ENCODE peak calls at places on chromosomes 6 and 20, in five cellular contexts. K is SK-N-SH, M is K562, H is HepG2, R is GM12878. C is an unnamed sample.

GRCh38 chr6:31472259-31472658 is 25.7 kb upstream of the MICB start:
- DNase-seq in K (no peak), M (no peak), H (no peak), R (no peak), C (no peak)

GRCh38 chr6:124480021-124480430 is 482.2 kb upstream of the RNF217 start:
- DNase-seq in K (no peak), M (no peak), H (no peak), R (no peak), C (no peak)

GRCh38 chr6:117110737-117111136 is 154.6 kb upstream of the VGLL2 start:
- DNase-seq in K (no peak), M (no peak), H (no peak), R (no peak), C (no peak)

GRCh38 chr6:77040566-77041195 is 422.6 kb downstream of the HTR1B start:
- DNase-seq in K (no peak), M (no peak), H (no peak), R (no peak), C (no peak)

GRCh38 chr6:53603381-53604121 is 58.6 kb upstream of the GCLC start:
- DNase-seq in K (no peak), M (no peak), H (no peak), R (no peak), C (no peak)

GRCh38 chr20:63310265-63310971 is 17.4 kb downstream of the COL20A1 start:
- DNase-seq in K (no peak), M (no peak), H (no peak), R (no peak), C (no peak)

GRCh38 chr6:62323818-62324217 is 37.8 kb upstream of the KHDRBS2 start:
- DNase-seq in K (no peak), M (no peak), H (no peak), R (no peak), C (no peak)

GRCh38 chr20:64149141-64149540 is 15.1 kb upstream of the MYT1 start:
- DNase-seq in K (no peak), M (no peak), H (no peak), R (no peak), C (no peak)

GRCh38 chr20:31860431-31861345 is 9.6 kb downstream of the DUSP15 start:
- DNase-seq in K (no peak), M (no peak), H (no peak), R (no peak), C (no peak)

GRCh38 chr20:51473256-51473655 is 69.3 kb downstream of the NFATC2 start:
- DNase-seq in K (no peak), M (no peak), H (no peak), R (no peak), C (no peak)

GRCh38 chr6:45448417-45449389 is 71.0 kb upstream of the SUPT3H start:
- DNase-seq in K (no peak), M (no peak), H (no peak), R (no peak), C (no peak)
- TF ChIP-seq REST in K (no peak), M (no peak), H (no peak), R (no peak), C (no peak)

GRCh38 chr6:127860723-127861122 is 40.1 kb downstream of the THEMIS start:
- DNase-seq in K (no peak), M (no peak), H (no peak), R (no peak), C (no peak)

GRCh38 chr6:127855542-127856159 is 45.2 kb downstream of the THEMIS start:
- DNase-seq in K (no peak), M (no peak), H (peak), R (no peak), C (no peak)

GRCh38 chr6:127857051-127857637 is 43.7 kb downstream of the THEMIS start:
- DNase-seq in K (no peak), M (no peak), H (no peak), R (no peak), C (no peak)

GRCh38 chr6:127859956-127860355 is 40.9 kb downstream of the THEMIS start:
- DNase-seq in K (no peak), M (no peak), H (no peak), R (no peak), C (no peak)

DNA sequence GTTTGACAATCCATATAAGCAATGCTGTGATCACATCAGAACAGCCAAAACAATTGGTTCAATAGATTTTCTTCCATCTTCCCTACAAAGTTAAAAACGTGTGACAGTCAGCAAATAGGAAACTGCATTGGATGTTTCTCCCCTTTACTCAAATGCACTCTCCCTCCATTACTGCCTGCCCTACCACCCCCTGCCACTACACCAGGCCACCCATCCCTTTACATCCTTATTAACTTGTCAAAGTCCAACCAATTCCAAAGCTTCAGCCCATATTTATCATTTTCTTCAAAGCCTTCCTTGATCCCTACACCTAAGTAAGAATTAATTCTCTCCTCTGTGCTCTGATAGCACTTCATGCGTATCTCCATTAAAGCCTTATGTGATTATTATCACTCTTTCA is 41.9 kb downstream of the THEMIS start:
- DNase-seq in K (no peak), M (no peak), H (no peak), R (no peak), C (no peak)
- TF ChIP-seq GABPA in K (no peak), M (no peak), H (no peak), R (no peak), C (no peak)

GRCh38 chr6:105001906-105002305 is 45.0 kb downstream of the LIN28B start:
- DNase-seq in K (no peak), M (no peak), H (no peak), R (no peak), C (no peak)

GRCh38 chr6:105001063-105001462 is 44.2 kb downstream of the LIN28B start:
- DNase-seq in K (no peak), M (no peak), H (no peak), R (no peak), C (no peak)

DNA sequence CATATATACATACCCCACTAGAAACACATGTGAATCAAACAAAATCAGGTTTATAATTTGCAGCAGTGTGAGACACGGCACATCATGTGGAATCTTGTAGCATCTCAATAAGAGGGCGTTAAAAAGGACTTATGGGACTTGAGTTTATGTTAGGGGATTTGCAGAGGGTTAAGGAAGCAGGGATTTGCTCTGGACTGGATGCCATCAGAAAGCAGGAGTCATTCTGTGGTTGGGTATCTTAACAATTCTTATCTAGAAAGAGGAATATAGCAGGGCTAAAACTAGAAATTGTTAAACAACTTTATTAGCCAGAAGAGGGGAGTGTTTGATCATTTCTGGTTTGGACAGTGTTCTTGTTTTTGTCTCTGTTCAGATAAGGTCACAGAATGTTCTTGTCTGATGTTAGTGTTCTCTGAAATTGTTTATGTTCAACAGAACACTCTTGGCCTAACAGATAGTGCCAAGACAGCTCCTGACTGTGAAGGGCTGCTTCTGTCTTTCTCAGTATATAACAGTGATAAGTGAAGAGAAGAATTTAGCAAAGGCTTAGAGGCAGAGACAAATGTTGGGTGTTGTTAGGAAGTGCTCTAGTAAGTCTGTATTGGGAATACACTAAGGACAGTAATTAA is 39.2 kb downstream of the LIN28B start:
- DNase-seq in K (peak), M (peak), H (no peak), R (no peak), C (no peak)
- TF ChIP-seq CTCF in K (peak), M (no peak), H (peak), R (no peak), C (no peak)

GRCh38 chr6:7021306-7021705 is 86.5 kb upstream of the RREB1 start:
- DNase-seq in K (no peak), M (no peak), H (no peak), R (no peak), C (peak)

GRCh38 chr6:7016238-7016637 is 91.5 kb upstream of the RREB1 start:
- DNase-seq in K (no peak), M (no peak), H (no peak), R (no peak), C (no peak)
- TF ChIP-seq REST in K (no peak), M (no peak), H (no peak), R (no peak), C (no peak)

GRCh38 chr6:18076231-18076630 is 46.2 kb downstream of the NHLRC1 start:
- DNase-seq in K (no peak), M (no peak), H (no peak), R (no peak), C (no peak)
- TF ChIP-seq GABPA in K (no peak), M (no peak), H (no peak), R (no peak), C (no peak)